ENCODE peak calls at places on chromosomes 11 and 22, in four cellular contexts. Z is IMR-90, K is mesendoderm, R is H1. C is an unnamed sample.

GRCh38 chr11:118572914-118573550 is 823 bp downstream of the ARCN1 start:
- DNase-seq in Z (peak), K (peak), R (no peak), C (no peak)

GRCh38 chr11:20015101-20015500 is 145.2 kb downstream of the DBX1 start:
- DNase-seq in K (no peak), Z (no peak), R (no peak), C (no peak)

GRCh38 chr11:93689166-93689734 is 27.8 kb downstream of the CEP295 start:
- DNase-seq in K (no peak), Z (no peak), R (no peak), C (no peak)

GRCh38 chr11:20248345-20248744 is 88.1 kb upstream of the DBX1 start:
- DNase-seq in R (no peak), Z (no peak), K (no peak), C (no peak)

GRCh38 chr11:78131956-78132355 is 7.5 kb downstream of the ALG8 start:
- DNase-seq in K (no peak), Z (peak), R (no peak), C (no peak)

GRCh38 chr22:17910561-17911311 is 113.6 kb downstream of the MICAL3 start:
- DNase-seq in Z (peak), K (peak), R (peak), C (peak)

GRCh38 chr11:45468265-45468856 is 182.2 kb upstream of the SYT13 start:
- DNase-seq in R (peak), K (peak), Z (peak), C (peak)

GRCh38 chr22:35330258-35330861 is 30.7 kb downstream of the TOM1 start:
- DNase-seq in R (no peak), K (no peak), Z (peak), C (no peak)

GRCh38 chr22:37267128-37267587 is 15.2 kb upstream of the CYTH4 start:
- DNase-seq in K (peak), Z (no peak), R (peak), C (peak)

GRCh38 chr11:135027461-135027860 is 615.4 kb upstream of the B3GAT1 start:
- DNase-seq in Z (peak), K (peak), R (peak), C (peak)

GRCh38 chr22:21041937-21042336 is 3.8 kb upstream of the LRRC74B start:
- DNase-seq in R (no peak), Z (peak), K (no peak), C (no peak)

GRCh38 chr22:45318558-45319318 is 9.0 kb downstream of the FAM118A start:
- DNase-seq in R (no peak), K (peak), Z (peak), C (no peak)

GRCh38 chr11:31797227-31798056 is 13.7 kb downstream of the PAX6 start:
- DNase-seq in R (no peak), K (peak), Z (no peak), C (no peak)

GRCh38 chr11:119207300-119207570 is 1.1 kb downstream of the CBL start:
- DNase-seq in Z (no peak), K (no peak), R (no peak), C (no peak)

GRCh38 chr11:43947003-43947500 is 4.6 kb downstream of the C11orf96 start:
- DNase-seq in R (no peak), Z (peak), K (peak), C (peak)

GRCh38 chr11:27998552-27998951 is 109.4 kb downstream of the KIF18A start:
- DNase-seq in R (no peak), Z (no peak), K (no peak), C (no peak)

GRCh38 chr11:36033082-36033751 is 89.4 kb downstream of the LDLRAD3 start:
- DNase-seq in R (peak), Z (peak), K (peak), C (peak)

GRCh38 chr11:14980854-14981253 is 8.7 kb upstream of the CALCA start:
- DNase-seq in R (no peak), K (no peak), Z (peak), C (no peak)

GRCh38 chr11:16382638-16383380 is 26.5 kb upstream of the SOX6 start:
- DNase-seq in Z (peak), K (no peak), R (no peak), C (no peak)

GRCh38 chr11:2451916-2452694 is 7.3 kb downstream of the KCNQ1 start:
- DNase-seq in Z (no peak), R (no peak), K (no peak), C (no peak)

GRCh38 chr22:48351376-48352085 is 1476.1 kb downstream of the BRD1 start:
- DNase-seq in Z (no peak), K (no peak), R (no peak), C (no peak)

GRCh38 chr11:126817523-126818450 is 182.8 kb downstream of the KIRREL3 start:
- DNase-seq in Z (no peak), K (no peak), R (no peak), C (no peak)

GRCh38 chr11:74321487-74322188 is 10.2 kb upstream of the P4HA3 start:
- DNase-seq in K (peak), Z (peak), R (peak), C (no peak)

GRCh38 chr22:50058338-50059184 is 463 bp upstream of the TTLL8 start:
- DNase-seq in K (no peak), Z (no peak), R (no peak), C (peak)

GRCh38 chr11:44797886-44798683 is 71.3 kb downstream of the TSPAN18 start:
- DNase-seq in Z (peak), R (no peak), K (peak), C (peak)

GRCh38 chr11:66559141-66559861 is 9.1 kb downstream of the CTSF start:
- DNase-seq in R (no peak), Z (no peak), K (no peak), C (peak)

DNA sequence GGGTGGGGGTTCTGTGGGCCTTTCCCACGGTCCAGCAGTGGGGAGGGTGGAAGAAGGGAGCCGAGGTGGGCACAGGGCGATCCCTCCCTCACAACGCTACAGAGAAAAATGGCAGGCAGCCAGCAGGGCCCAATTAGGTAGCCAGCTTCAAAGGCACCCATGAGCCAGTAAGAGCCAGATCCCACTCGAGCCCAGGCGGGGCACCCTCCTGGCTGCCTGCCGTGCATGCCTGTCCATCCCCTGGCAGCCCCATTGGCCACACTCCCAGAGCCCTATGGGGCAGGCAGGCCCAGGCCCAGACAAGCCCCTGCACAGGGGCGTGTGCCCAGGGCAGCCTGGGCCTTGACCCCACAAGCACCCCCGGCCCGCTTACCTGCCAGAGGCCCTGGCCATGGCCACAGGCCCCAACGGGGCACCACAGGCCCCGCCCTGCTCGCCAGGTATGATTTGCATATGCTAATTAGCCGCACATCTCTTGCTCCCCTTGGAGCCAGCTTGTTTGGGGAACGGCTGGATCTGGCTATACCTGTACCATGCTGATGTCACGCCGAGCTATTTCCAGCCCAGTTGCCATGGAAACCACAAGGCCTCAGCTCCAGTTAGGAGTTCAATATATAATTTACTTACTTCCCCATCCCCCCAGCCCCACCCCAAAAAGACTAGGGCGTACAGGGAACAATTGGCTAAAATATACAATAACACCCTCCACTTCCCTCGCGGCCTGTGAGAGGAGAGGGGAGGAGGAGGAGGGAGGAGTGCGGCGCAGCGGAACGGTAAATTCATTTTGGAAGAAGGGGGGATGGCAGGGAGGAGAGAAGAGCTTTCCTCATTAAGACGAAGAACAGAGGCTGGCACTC is 47.5 kb upstream of the TCF20 start:
- DNase-seq in Z (no peak), K (no peak), R (no peak), C (no peak)
- H3K56ac ChIP-seq in Z (no peak), K (no peak), R (no peak), C (no peak)

GRCh38 chr22:19834599-19834998 is 20.1 kb downstream of the GNB1L start:
- DNase-seq in K (no peak), Z (no peak), R (no peak), C (no peak)
- H3K56ac ChIP-seq in K (no peak), Z (no peak), R (no peak), C (no peak)

GRCh38 chr11:40280161-40281054 is 1179.0 kb downstream of the LRRC4C start:
- DNase-seq in Z (no peak), R (no peak), K (peak), C (no peak)
- H3K56ac ChIP-seq in Z (no peak), R (no peak), K (no peak), C (no peak)

DNA sequence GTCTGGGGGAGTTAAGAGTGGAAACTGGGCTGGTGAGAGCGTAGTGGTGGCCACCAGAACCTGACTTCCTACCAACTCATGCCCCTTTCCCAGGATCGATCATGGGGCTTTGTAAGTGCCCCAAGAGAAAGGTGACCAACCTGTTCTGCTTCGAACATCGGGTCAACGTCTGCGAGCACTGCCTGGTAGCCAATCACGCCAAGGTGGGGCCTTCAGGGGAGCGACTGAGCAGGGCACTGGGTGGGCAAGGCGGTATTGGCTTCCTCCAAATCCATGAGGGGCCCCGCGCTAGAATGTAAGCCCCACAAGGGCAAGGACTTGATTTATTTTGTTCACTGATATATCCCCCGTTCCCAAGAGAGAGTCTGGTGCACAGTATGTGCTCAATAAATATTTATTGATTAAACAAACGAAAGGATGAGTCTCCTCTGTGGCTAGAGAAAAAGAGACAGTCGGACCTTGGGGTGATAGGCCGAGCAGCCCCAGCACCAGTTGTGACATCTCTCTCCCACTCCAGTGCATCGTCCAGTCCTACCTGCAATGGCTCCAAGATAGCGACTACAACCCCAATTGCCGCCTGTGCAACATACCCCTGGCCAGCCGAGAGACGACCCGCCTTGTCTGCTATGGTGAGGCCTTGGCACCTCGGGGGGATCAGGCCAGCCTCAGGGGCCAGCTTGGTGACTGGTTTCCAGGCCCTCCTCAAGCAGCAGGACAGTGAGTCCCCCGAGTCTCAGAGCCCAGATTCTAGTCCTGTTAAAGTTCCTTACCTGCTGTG is 765 bp downstream of the ZFPL1 start:
- DNase-seq in R (no peak), K (peak), Z (no peak), C (no peak)
- H3K56ac ChIP-seq in R (peak), K (peak), Z (peak), C (no peak)

DNA sequence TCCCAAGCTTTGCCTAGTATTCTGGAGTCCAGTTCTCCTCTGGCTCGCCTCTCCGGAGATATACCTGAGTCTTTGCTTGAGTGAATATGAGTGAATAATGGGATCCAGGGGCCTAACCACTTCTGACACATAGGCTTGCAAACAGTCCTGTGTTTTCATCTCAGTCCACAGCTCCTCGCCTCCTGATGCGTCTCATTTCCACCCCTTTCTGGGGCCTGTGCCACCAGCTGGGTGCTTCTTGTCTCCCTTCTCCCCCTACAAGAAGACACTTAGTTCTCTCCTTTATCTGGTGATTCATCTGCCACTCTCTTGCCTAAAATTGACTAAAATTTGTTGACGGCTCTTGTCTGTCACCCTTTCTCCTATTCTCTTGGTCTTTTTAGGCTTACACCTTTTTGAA is 44.6 kb downstream of the SFI1 start:
- DNase-seq in R (no peak), Z (no peak), K (no peak), C (no peak)
- H3K56ac ChIP-seq in R (no peak), Z (no peak), K (no peak), C (no peak)

GRCh38 chr11:102430158-102430836 is 22.3 kb downstream of the TMEM123 start:
- DNase-seq in Z (peak), R (no peak), K (no peak), C (no peak)

GRCh38 chr11:102428696-102429095 is 23.9 kb downstream of the TMEM123 start:
- DNase-seq in K (no peak), R (no peak), Z (no peak), C (no peak)

GRCh38 chr11:102429691-102430090 is 22.9 kb downstream of the TMEM123 start:
- DNase-seq in Z (no peak), R (no peak), K (no peak), C (no peak)

GRCh38 chr11:102435688-102436087 is 16.9 kb downstream of the TMEM123 start:
- DNase-seq in Z (no peak), K (no peak), R (no peak), C (no peak)

GRCh38 chr11:102431404-102431803 is 21.2 kb downstream of the TMEM123 start:
- DNase-seq in Z (no peak), K (no peak), R (no peak), C (no peak)
- H3K56ac ChIP-seq in Z (no peak), K (no peak), R (no peak), C (no peak)

DNA sequence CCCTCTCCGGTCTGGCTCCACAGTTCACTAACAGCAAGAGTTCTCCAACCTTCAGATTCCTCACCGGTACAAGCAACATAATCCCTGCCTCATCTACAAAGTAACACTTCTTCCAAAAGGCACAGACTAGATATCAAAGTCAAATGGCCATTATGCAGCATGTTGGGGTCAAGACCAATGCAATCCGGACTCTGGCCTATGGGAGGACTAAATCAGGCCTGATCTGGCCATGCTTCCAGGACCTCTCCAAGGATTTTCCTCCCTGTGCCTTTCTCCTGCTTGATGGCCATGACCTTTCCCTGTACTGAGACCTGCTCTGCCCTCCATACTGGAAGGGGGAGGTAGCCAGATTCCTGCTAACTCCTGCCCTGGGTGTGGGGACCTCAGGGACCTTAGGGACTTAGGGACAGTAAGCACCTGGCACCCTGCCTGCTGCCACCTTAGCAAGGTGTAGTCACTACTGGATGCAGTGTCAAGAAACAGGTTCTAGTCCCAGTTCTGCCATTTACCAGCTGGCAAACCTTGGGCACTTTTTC is 6.7 kb downstream of the TBC1D10A start:
- DNase-seq in K (no peak), R (no peak), Z (no peak), C (no peak)
- H3K56ac ChIP-seq in K (no peak), R (no peak), Z (no peak), C (no peak)

C was measured in H9.